ENCODE peak calls at places on chromosomes 3 and 15, in eight cellular contexts. One of them, this sample, is unnamed.

GRCh38 chr3:118408431-118408830 is 626.2 kb downstream of the IGSF11 start:
- DNase-seq in mesendoderm: no peak
- DNase-seq in activated CD4-positive, CD25-positive, alpha-beta regulatory T cell treated with anti-CD3 and anti-CD28 coated beads, Interleukin-2, amount 50 U/mL, for 72 hours: no peak
- DNase-seq in iris pigment epithelial cell: no peak
- DNase-seq in heart right ventricle: no peak
- DNase-seq in lung: no peak
- DNase-seq in activated T-cell treated with anti-CD3 and anti-CD28 coated beads, Interleukin-2, amount 50 U/mL, for 72 hours: no peak
- DNase-seq in activated effector memory CD4-positive, alpha-beta T cell treated with anti-CD3 and anti-CD28 coated beads, Interleukin-2, amount 50 U/mL, for 16 hours: no peak
- DNase-seq in this sample: no peak

GRCh38 chr3:140143670-140144069 is 208.7 kb downstream of the CLSTN2 start:
- DNase-seq in mesendoderm: peak; percentile 46
- DNase-seq in activated CD4-positive, CD25-positive, alpha-beta regulatory T cell treated with anti-CD3 and anti-CD28 coated beads, Interleukin-2, amount 50 U/mL, for 72 hours: no peak
- DNase-seq in iris pigment epithelial cell: no peak
- DNase-seq in heart right ventricle: no peak
- DNase-seq in lung: no peak
- DNase-seq in activated T-cell treated with anti-CD3 and anti-CD28 coated beads, Interleukin-2, amount 50 U/mL, for 72 hours: no peak
- DNase-seq in activated effector memory CD4-positive, alpha-beta T cell treated with anti-CD3 and anti-CD28 coated beads, Interleukin-2, amount 50 U/mL, for 16 hours: no peak
- DNase-seq in this sample: no peak

GRCh38 chr15:28894631-28895030 is 8.9 kb downstream of the APBA2 start:
- DNase-seq in mesendoderm: no peak
- DNase-seq in activated CD4-positive, CD25-positive, alpha-beta regulatory T cell treated with anti-CD3 and anti-CD28 coated beads, Interleukin-2, amount 50 U/mL, for 72 hours: no peak
- DNase-seq in iris pigment epithelial cell: no peak
- DNase-seq in heart right ventricle: no peak
- DNase-seq in lung: no peak
- DNase-seq in activated T-cell treated with anti-CD3 and anti-CD28 coated beads, Interleukin-2, amount 50 U/mL, for 72 hours: no peak
- DNase-seq in activated effector memory CD4-positive, alpha-beta T cell treated with anti-CD3 and anti-CD28 coated beads, Interleukin-2, amount 50 U/mL, for 16 hours: no peak
- DNase-seq in this sample: no peak

GRCh38 chr3:50347187-50347813 is 1.8 kb upstream of the ZMYND10 start:
- DNase-seq in mesendoderm: peak; percentile 71
- DNase-seq in activated CD4-positive, CD25-positive, alpha-beta regulatory T cell treated with anti-CD3 and anti-CD28 coated beads, Interleukin-2, amount 50 U/mL, for 72 hours: peak; percentile 62
- DNase-seq in iris pigment epithelial cell: peak; percentile 62
- DNase-seq in heart right ventricle: peak; percentile 69
- DNase-seq in lung: peak; percentile 81
- DNase-seq in activated T-cell treated with anti-CD3 and anti-CD28 coated beads, Interleukin-2, amount 50 U/mL, for 72 hours: peak; percentile 73
- DNase-seq in activated effector memory CD4-positive, alpha-beta T cell treated with anti-CD3 and anti-CD28 coated beads, Interleukin-2, amount 50 U/mL, for 16 hours: peak; percentile 92
- DNase-seq in this sample: no peak

GRCh38 chr3:171005648-171006047 is 20.9 kb downstream of the SLC2A2 start:
- DNase-seq in mesendoderm: no peak
- DNase-seq in activated CD4-positive, CD25-positive, alpha-beta regulatory T cell treated with anti-CD3 and anti-CD28 coated beads, Interleukin-2, amount 50 U/mL, for 72 hours: no peak
- DNase-seq in iris pigment epithelial cell: peak; percentile 47
- DNase-seq in heart right ventricle: no peak
- DNase-seq in lung: no peak
- DNase-seq in activated T-cell treated with anti-CD3 and anti-CD28 coated beads, Interleukin-2, amount 50 U/mL, for 72 hours: no peak
- DNase-seq in activated effector memory CD4-positive, alpha-beta T cell treated with anti-CD3 and anti-CD28 coated beads, Interleukin-2, amount 50 U/mL, for 16 hours: no peak
- DNase-seq in this sample: no peak

GRCh38 chr15:66964791-66965190 is 100.6 kb upstream of the SMAD3 start:
- DNase-seq in mesendoderm: no peak
- DNase-seq in activated CD4-positive, CD25-positive, alpha-beta regulatory T cell treated with anti-CD3 and anti-CD28 coated beads, Interleukin-2, amount 50 U/mL, for 72 hours: no peak
- DNase-seq in iris pigment epithelial cell: no peak
- DNase-seq in heart right ventricle: no peak
- DNase-seq in lung: no peak
- DNase-seq in activated T-cell treated with anti-CD3 and anti-CD28 coated beads, Interleukin-2, amount 50 U/mL, for 72 hours: no peak
- DNase-seq in activated effector memory CD4-positive, alpha-beta T cell treated with anti-CD3 and anti-CD28 coated beads, Interleukin-2, amount 50 U/mL, for 16 hours: no peak
- DNase-seq in this sample: no peak

GRCh38 chr15:100559330-100559729 is 30.6 kb upstream of the CERS3 start:
- DNase-seq in mesendoderm: no peak
- DNase-seq in activated CD4-positive, CD25-positive, alpha-beta regulatory T cell treated with anti-CD3 and anti-CD28 coated beads, Interleukin-2, amount 50 U/mL, for 72 hours: no peak
- DNase-seq in iris pigment epithelial cell: peak; percentile 87
- DNase-seq in heart right ventricle: no peak
- DNase-seq in lung: no peak
- DNase-seq in activated T-cell treated with anti-CD3 and anti-CD28 coated beads, Interleukin-2, amount 50 U/mL, for 72 hours: no peak
- DNase-seq in activated effector memory CD4-positive, alpha-beta T cell treated with anti-CD3 and anti-CD28 coated beads, Interleukin-2, amount 50 U/mL, for 16 hours: no peak
- DNase-seq in this sample: no peak

GRCh38 chr3:79930196-79930595 is 162.4 kb upstream of the ROBO1 start:
- DNase-seq in mesendoderm: no peak
- DNase-seq in activated CD4-positive, CD25-positive, alpha-beta regulatory T cell treated with anti-CD3 and anti-CD28 coated beads, Interleukin-2, amount 50 U/mL, for 72 hours: no peak
- DNase-seq in iris pigment epithelial cell: no peak
- DNase-seq in heart right ventricle: no peak
- DNase-seq in lung: no peak
- DNase-seq in activated T-cell treated with anti-CD3 and anti-CD28 coated beads, Interleukin-2, amount 50 U/mL, for 72 hours: no peak
- DNase-seq in activated effector memory CD4-positive, alpha-beta T cell treated with anti-CD3 and anti-CD28 coated beads, Interleukin-2, amount 50 U/mL, for 16 hours: no peak
- DNase-seq in this sample: no peak

GRCh38 chr15:71291247-71291646 is 176.0 kb downstream of the THSD4 start:
- DNase-seq in mesendoderm: no peak
- DNase-seq in activated CD4-positive, CD25-positive, alpha-beta regulatory T cell treated with anti-CD3 and anti-CD28 coated beads, Interleukin-2, amount 50 U/mL, for 72 hours: no peak
- DNase-seq in iris pigment epithelial cell: peak; percentile 62
- DNase-seq in heart right ventricle: no peak
- DNase-seq in lung: no peak
- DNase-seq in activated T-cell treated with anti-CD3 and anti-CD28 coated beads, Interleukin-2, amount 50 U/mL, for 72 hours: no peak
- DNase-seq in activated effector memory CD4-positive, alpha-beta T cell treated with anti-CD3 and anti-CD28 coated beads, Interleukin-2, amount 50 U/mL, for 16 hours: no peak
- DNase-seq in this sample: no peak

GRCh38 chr3:124258057-124258500 is 266.2 kb upstream of the ROPN1 start:
- DNase-seq in mesendoderm: peak; percentile 72
- DNase-seq in activated CD4-positive, CD25-positive, alpha-beta regulatory T cell treated with anti-CD3 and anti-CD28 coated beads, Interleukin-2, amount 50 U/mL, for 72 hours: no peak
- DNase-seq in iris pigment epithelial cell: peak; percentile 61
- DNase-seq in heart right ventricle: no peak
- DNase-seq in lung: no peak
- DNase-seq in activated T-cell treated with anti-CD3 and anti-CD28 coated beads, Interleukin-2, amount 50 U/mL, for 72 hours: no peak
- DNase-seq in activated effector memory CD4-positive, alpha-beta T cell treated with anti-CD3 and anti-CD28 coated beads, Interleukin-2, amount 50 U/mL, for 16 hours: no peak
- DNase-seq in this sample: no peak